ENCODE peak calls at places on chromosomes 1 and 21, in seven cellular contexts. L, Q, I, K, J, C and F are unnamed samples.

GRCh38 chr1:213573648-213574009 is 414.1 kb upstream of the PROX1 start:
- DNase-seq in L (no peak), Q (no peak), I (no peak), K (no peak), J (no peak), C (no peak), F (no peak)

GRCh38 chr1:201365251-201365650 is 12.2 kb downstream of the TNNT2 start:
- DNase-seq in L (no peak), Q (no peak), I (no peak), K (no peak), J (no peak), C (no peak), F (no peak)

GRCh38 chr1:8702121-8702520 is 115.3 kb downstream of the RERE start:
- DNase-seq in L (no peak), Q (no peak), I (peak; percentile 31), K (peak; percentile 68), J (peak; percentile 90), C (no peak), F (no peak)

GRCh38 chr1:25232027-25232865 is at the start of gene SYF2:
- DNase-seq in L (peak; percentile 95), Q (peak; percentile 96), I (peak; percentile 88), K (peak; percentile 93), J (peak; percentile 84), C (peak; percentile 89), F (peak; percentile 90)

GRCh38 chr1:43531453-43531905 is 796 bp downstream of the PTPRF start:
- DNase-seq in L (peak; percentile 80), Q (no peak), I (peak; percentile 13), K (no peak), J (peak; percentile 33), C (peak; percentile 44), F (no peak)

GRCh38 chr1:167503626-167504458 is 14.5 kb downstream of the CD247 start:
- DNase-seq in L (no peak), Q (no peak), I (no peak), K (no peak), J (no peak), C (no peak), F (no peak)

GRCh38 chr1:57489342-57490036 is 65.6 kb upstream of the DAB1 start:
- DNase-seq in L (peak; percentile 57), Q (no peak), I (peak; percentile 87), K (no peak), J (peak; percentile 61), C (no peak), F (peak; percentile 43)

GRCh38 chr21:37449302-37449937 is 82.8 kb downstream of the DYRK1A start:
- DNase-seq in L (no peak), Q (no peak), I (no peak), K (no peak), J (no peak), C (no peak), F (no peak)

GRCh38 chr1:7608628-7609295 is 162.3 kb upstream of the VAMP3 start:
- DNase-seq in L (no peak), Q (no peak), I (peak; percentile 33), K (no peak), J (no peak), C (no peak), F (no peak)

GRCh38 chr21:35150562-35151226 is 101.6 kb upstream of the RUNX1 start:
- DNase-seq in L (peak; percentile 47), Q (no peak), I (peak; percentile 81), K (no peak), J (peak; percentile 63), C (no peak), F (no peak)

GRCh38 chr1:209433649-209434031 is 149.9 kb upstream of the CAMK1G start:
- DNase-seq in L (peak; percentile 63), Q (no peak), I (no peak), K (no peak), J (peak; percentile 88), C (no peak), F (no peak)

GRCh38 chr1:3244539-3245315 is 175.7 kb downstream of the PRDM16 start:
- DNase-seq in L (no peak), Q (no peak), I (no peak), K (no peak), J (no peak), C (no peak), F (no peak)

GRCh38 chr1:19892628-19893168 is 10.5 kb downstream of the OTUD3 start:
- DNase-seq in L (peak; percentile 22), Q (no peak), I (peak; percentile 10), K (no peak), J (no peak), C (no peak), F (no peak)

GRCh38 chr1:204870165-204870912 is at the start of gene NFASC:
- DNase-seq in L (no peak), Q (no peak), I (no peak), K (no peak), J (no peak), C (no peak), F (no peak)

GRCh38 chr1:119926553-119926952 is 30.2 kb upstream of the ADAM30 start:
- DNase-seq in L (no peak), Q (no peak), I (no peak), K (no peak), J (no peak), C (no peak), F (no peak)

GRCh38 chr1:7010534-7011200 is 225.4 kb downstream of the CAMTA1 start:
- DNase-seq in L (no peak), Q (no peak), I (no peak), K (no peak), J (no peak), C (no peak), F (no peak)

GRCh38 chr1:23559985-23560755 is 869 bp upstream of the ID3 start:
- DNase-seq in L (peak; percentile 27), Q (no peak), I (no peak), K (peak; percentile 50), J (no peak), C (no peak), F (no peak)

GRCh38 chr1:205927247-205927646 is 16.0 kb downstream of the SLC26A9 start:
- DNase-seq in L (no peak), Q (no peak), I (no peak), K (no peak), J (no peak), C (no peak), F (no peak)

GRCh38 chr1:167373398-167373797 is 144.9 kb downstream of the CD247 start:
- DNase-seq in L (peak; percentile 55), Q (no peak), I (no peak), K (no peak), J (no peak), C (no peak), F (no peak)

GRCh38 chr1:182629674-182630073 is 25.5 kb upstream of the RGS16 start:
- DNase-seq in L (no peak), Q (no peak), I (no peak), K (no peak), J (no peak), C (no peak), F (no peak)

GRCh38 chr1:55524013-55524412 is 308.8 kb upstream of the USP24 start:
- DNase-seq in L (no peak), Q (no peak), I (no peak), K (no peak), J (no peak), C (no peak), F (no peak)

GRCh38 chr1:2480236-2480985 is 4.3 kb downstream of the PLCH2 start:
- DNase-seq in L (no peak), Q (no peak), I (no peak), K (no peak), J (no peak), C (no peak), F (no peak)

GRCh38 chr21:42411197-42411869 is 7.6 kb downstream of the UBASH3A start:
- DNase-seq in L (no peak), Q (no peak), I (no peak), K (no peak), J (peak; percentile 16), C (no peak), F (no peak)

GRCh38 chr1:221069178-221069903 is 190.1 kb downstream of the HLX start:
- DNase-seq in L (no peak), Q (no peak), I (no peak), K (no peak), J (no peak), C (no peak), F (no peak)

GRCh38 chr1:97412155-97412554 is 508.7 kb downstream of the DPYD start:
- DNase-seq in L (peak; percentile 6), Q (no peak), I (no peak), K (no peak), J (no peak), C (no peak), F (no peak)

GRCh38 chr1:170619167-170620030 is 44.5 kb upstream of the PRRX1 start:
- DNase-seq in L (no peak), Q (peak; percentile 77), I (peak; percentile 78), K (peak; percentile 67), J (peak; percentile 29), C (no peak), F (no peak)

GRCh38 chr1:27935721-27936120 is 921 bp downstream of the SMPDL3B start:
- DNase-seq in L (no peak), Q (no peak), I (no peak), K (no peak), J (no peak), C (no peak), F (no peak)

GRCh38 chr1:24464378-24464770 is 38.3 kb upstream of the RCAN3 start:
- DNase-seq in L (peak; percentile 56), Q (no peak), I (no peak), K (no peak), J (no peak), C (no peak), F (no peak)

GRCh38 chr1:100323428-100324106 is 28.7 kb upstream of the CDC14A start:
- DNase-seq in L (peak; percentile 39), Q (no peak), I (no peak), K (no peak), J (no peak), C (no peak), F (no peak)

GRCh38 chr1:54904476-54905048 is 17.6 kb upstream of the DHCR24 start:
- DNase-seq in L (peak; percentile 66), Q (no peak), I (peak; percentile 76), K (no peak), J (peak; percentile 83), C (no peak), F (no peak)

GRCh38 chr21:34797926-34798595 is 129.3 kb downstream of the CLIC6 start:
- DNase-seq in L (no peak), Q (no peak), I (no peak), K (no peak), J (no peak), C (no peak), F (no peak)

GRCh38 chr1:1148061-1148460 is 25.6 kb upstream of the TTLL10 start:
- DNase-seq in L (no peak), Q (no peak), I (no peak), K (no peak), J (no peak), C (no peak), F (no peak)

GRCh38 chr1:40635763-40636500 is 29.6 kb downstream of the RIMS3 start:
- DNase-seq in L (no peak), Q (no peak), I (no peak), K (no peak), J (no peak), C (no peak), F (no peak)